ENCODE peak calls at places on chromosomes 7 and 10, in five cellular contexts. I is EL, A is tibial nerve, Q is Kasumi-1, X is SHP77 treated with DMSO at 0.1 percent for 48 hours. M is an unnamed sample.

GRCh38 chr10:70097459-70097858 is 35.2 kb downstream of the AIFM2 start:
- DNase-seq in I (no peak), A (no peak), Q (no peak), X (no peak), M (no peak)

GRCh38 chr10:97312897-97313296 is 6.2 kb upstream of the FRAT1 start:
- DNase-seq in I (no peak), A (no peak), Q (no peak), X (no peak), M (no peak)

GRCh38 chr10:11871470-11871869 is 48.3 kb downstream of the PROSER2 start:
- DNase-seq in I (no peak), A (no peak), Q (peak; percentile 83), X (no peak), M (peak; percentile 53)

GRCh38 chr7:21902240-21902639 is 43.5 kb downstream of the CDCA7L start:
- DNase-seq in I (peak; percentile 82), A (no peak), Q (no peak), X (no peak), M (no peak)

GRCh38 chr7:27300401-27300800 is 57.8 kb downstream of the EVX1 start:
- DNase-seq in I (peak; percentile 49), A (no peak), Q (peak; percentile 25), X (no peak), M (no peak)

GRCh38 chr7:96993453-96993865 is 11.9 kb upstream of the DLX6 start:
- DNase-seq in I (no peak), A (no peak), Q (no peak), X (no peak), M (no peak)

GRCh38 chr7:45921699-45922519 is 837 bp upstream of the IGFBP3 start:
- DNase-seq in I (peak; percentile 84), A (peak; percentile 67), Q (no peak), X (no peak), M (peak; percentile 56)

GRCh38 chr7:128835790-128836641 is 5.8 kb downstream of the FLNC start:
- DNase-seq in I (peak; percentile 25), A (no peak), Q (no peak), X (no peak), M (no peak)

GRCh38 chr7:44972562-44972961 is 6.3 kb downstream of the MYO1G start:
- DNase-seq in I (no peak), A (no peak), Q (no peak), X (no peak), M (no peak)

GRCh38 chr10:104831272-104831671 is 190.2 kb downstream of the SORCS3 start:
- DNase-seq in I (no peak), A (no peak), Q (no peak), X (no peak), M (no peak)

GRCh38 chr7:88927-89921 is 103.1 kb upstream of the FAM20C start:
- DNase-seq in I (peak; percentile 97), A (peak; percentile 41), Q (no peak), X (no peak), M (peak; percentile 62)

GRCh38 chr7:2217716-2218443 is 14.9 kb downstream of the MAD1L1 start:
- DNase-seq in I (no peak), A (no peak), Q (no peak), X (no peak), M (no peak)

GRCh38 chr10:47314416-47314970 is 7.8 kb upstream of the GDF2 start:
- DNase-seq in I (no peak), A (no peak), Q (no peak), X (no peak), M (no peak)

GRCh38 chr10:29496341-29497162 is 138.2 kb downstream of the SVIL start:
- DNase-seq in I (peak; percentile 65), A (peak; percentile 67), Q (peak; percentile 58), X (no peak), M (peak; percentile 53)

GRCh38 chr10:95406651-95407280 is 116.0 kb upstream of the PDLIM1 start:
- DNase-seq in I (no peak), A (peak; percentile 47), Q (no peak), X (peak; percentile 90), M (no peak)

GRCh38 chr10:108791030-108791429 is 1132.3 kb downstream of the XPNPEP1 start:
- DNase-seq in I (no peak), A (no peak), Q (no peak), X (no peak), M (no peak)

GRCh38 chr10:12605580-12606405 is 256.4 kb downstream of the CAMK1D start:
- DNase-seq in I (peak; percentile 62), A (peak; percentile 76), Q (no peak), X (peak; percentile 85), M (no peak)

GRCh38 chr10:71769279-71769823 is 4.0 kb downstream of the VSIR start:
- DNase-seq in I (no peak), A (no peak), Q (peak; percentile 80), X (no peak), M (peak; percentile 28)

GRCh38 chr10:130221456-130222375 is 85.5 kb downstream of the GLRX3 start:
- DNase-seq in I (no peak), A (no peak), Q (no peak), X (no peak), M (no peak)

M was measured in KBM-7.